ENCODE peak calls at places on chromosomes 13 and 19, in five cellular contexts. One of them, this sample, is unnamed.

GRCh38 chr19:34432797-34433196 is 4.6 kb downstream of the UBA2 start:
- DNase-seq in body of pancreas: no peak
- DNase-seq in cardiac muscle cell: peak
- DNase-seq in WTC11: no peak
- DNase-seq in IMR-90: no peak
- DNase-seq in this sample: no peak

GRCh38 chr19:13856530-13856929 is 20.4 kb upstream of the NANOS3 start:
- DNase-seq in body of pancreas: no peak
- DNase-seq in cardiac muscle cell: no peak
- DNase-seq in WTC11: no peak
- DNase-seq in IMR-90: no peak
- DNase-seq in this sample: no peak

GRCh38 chr13:46668302-46668720 is 115.3 kb downstream of the LRCH1 start:
- DNase-seq in body of pancreas: peak
- DNase-seq in cardiac muscle cell: no peak
- DNase-seq in WTC11: no peak
- DNase-seq in IMR-90: peak
- DNase-seq in this sample: peak

GRCh38 chr13:79398915-79399314 is 7.1 kb downstream of the RBM26 start:
- DNase-seq in body of pancreas: no peak
- DNase-seq in cardiac muscle cell: no peak
- DNase-seq in WTC11: no peak
- DNase-seq in IMR-90: peak
- DNase-seq in this sample: no peak

GRCh38 chr19:38970664-38971532 is 4.6 kb downstream of the FBXO17 start:
- DNase-seq in body of pancreas: no peak
- DNase-seq in cardiac muscle cell: no peak
- DNase-seq in WTC11: no peak
- DNase-seq in IMR-90: no peak
- DNase-seq in this sample: no peak

GRCh38 chr19:57803594-57804325 is 11.0 kb downstream of the ZNF552 start:
- DNase-seq in body of pancreas: no peak
- DNase-seq in cardiac muscle cell: peak
- DNase-seq in WTC11: peak
- DNase-seq in IMR-90: peak
- DNase-seq in this sample: peak

GRCh38 chr13:111099292-111099691 is 15.8 kb upstream of the ARHGEF7 start:
- DNase-seq in body of pancreas: no peak
- DNase-seq in cardiac muscle cell: no peak
- DNase-seq in WTC11: no peak
- DNase-seq in IMR-90: no peak
- DNase-seq in this sample: no peak

GRCh38 chr19:927044-927706 is 1.3 kb downstream of the ARID3A start:
- DNase-seq in body of pancreas: peak
- DNase-seq in cardiac muscle cell: peak
- DNase-seq in WTC11: peak
- DNase-seq in IMR-90: no peak
- DNase-seq in this sample: no peak

GRCh38 chr19:1237754-1238372 is at the start of gene CBARP:
- DNase-seq in body of pancreas: no peak
- DNase-seq in cardiac muscle cell: peak
- DNase-seq in WTC11: peak
- DNase-seq in IMR-90: no peak
- DNase-seq in this sample: no peak

GRCh38 chr19:36604656-36605100 is 435 bp upstream of the ZNF382 start:
- DNase-seq in body of pancreas: peak
- DNase-seq in cardiac muscle cell: peak
- DNase-seq in WTC11: peak
- DNase-seq in IMR-90: peak
- DNase-seq in this sample: peak

GRCh38 chr13:38223093-38223492 is 126.6 kb upstream of the UFM1 start:
- DNase-seq in body of pancreas: no peak
- DNase-seq in cardiac muscle cell: peak
- DNase-seq in WTC11: peak
- DNase-seq in IMR-90: peak
- DNase-seq in this sample: no peak

GRCh38 chr19:33133438-33134031 is 1.6 kb downstream of the WDR88 start:
- DNase-seq in body of pancreas: peak
- DNase-seq in cardiac muscle cell: no peak
- DNase-seq in WTC11: peak
- DNase-seq in IMR-90: no peak
- DNase-seq in this sample: no peak

GRCh38 chr13:104253063-104253680 is 1187.0 kb upstream of the SLC10A2 start:
- DNase-seq in body of pancreas: no peak
- DNase-seq in cardiac muscle cell: no peak
- DNase-seq in WTC11: no peak
- DNase-seq in IMR-90: no peak
- DNase-seq in this sample: no peak

GRCh38 chr13:80469841-80470378 is 129.0 kb upstream of the SPRY2 start:
- DNase-seq in body of pancreas: peak
- DNase-seq in cardiac muscle cell: no peak
- DNase-seq in WTC11: no peak
- DNase-seq in IMR-90: peak
- DNase-seq in this sample: peak

GRCh38 chr13:32443111-32443510 is 15.2 kb upstream of the N4BP2L1 start:
- DNase-seq in body of pancreas: peak
- DNase-seq in cardiac muscle cell: peak
- DNase-seq in WTC11: no peak
- DNase-seq in IMR-90: peak
- DNase-seq in this sample: no peak

GRCh38 chr19:48795855-48796142 is 15.0 kb downstream of the BCAT2 start:
- DNase-seq in body of pancreas: no peak
- DNase-seq in cardiac muscle cell: no peak
- DNase-seq in WTC11: no peak
- DNase-seq in IMR-90: no peak
- DNase-seq in this sample: no peak

GRCh38 chr13:35765941-35766340 is 289.5 kb upstream of the MAB21L1 start:
- DNase-seq in body of pancreas: no peak
- DNase-seq in cardiac muscle cell: no peak
- DNase-seq in WTC11: no peak
- DNase-seq in IMR-90: no peak
- DNase-seq in this sample: no peak

GRCh38 chr13:45863716-45864590 is 12.4 kb upstream of the SIAH3 start:
- DNase-seq in body of pancreas: no peak
- DNase-seq in cardiac muscle cell: no peak
- DNase-seq in WTC11: no peak
- DNase-seq in IMR-90: no peak
- DNase-seq in this sample: no peak

GRCh38 chr19:21697171-21697570 is 70.2 kb downstream of the ZNF100 start:
- DNase-seq in body of pancreas: no peak
- DNase-seq in cardiac muscle cell: no peak
- DNase-seq in WTC11: no peak
- DNase-seq in IMR-90: no peak
- DNase-seq in this sample: no peak

DNA sequence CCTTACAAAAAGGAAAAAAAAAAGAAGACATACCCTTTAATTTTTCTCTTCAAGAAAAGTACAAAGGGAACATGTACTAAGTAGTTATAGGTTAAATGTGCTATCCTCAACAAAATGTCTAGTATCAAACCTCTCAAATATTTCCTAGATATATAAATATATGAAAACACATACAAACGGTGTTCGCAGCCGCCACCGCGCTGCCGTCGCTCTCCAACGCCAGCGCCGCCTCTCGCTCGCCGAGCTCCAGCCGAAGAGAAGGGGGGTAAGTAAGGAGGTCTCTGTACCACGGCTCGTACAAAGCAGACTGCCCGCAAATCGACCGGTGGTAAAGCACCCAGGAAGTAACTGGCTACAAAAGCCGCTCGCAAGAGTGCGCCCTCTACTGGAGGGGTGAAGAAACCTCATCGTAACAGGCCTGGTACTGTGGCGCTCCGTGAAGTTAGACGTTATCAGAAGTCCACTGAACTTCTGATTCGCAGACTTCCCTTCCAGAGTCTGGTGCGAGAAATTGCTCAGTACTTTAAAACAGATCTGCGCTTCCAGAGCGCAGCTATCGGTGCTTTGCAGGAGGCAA is 192.1 kb downstream of the DACH1 start:
- DNase-seq in body of pancreas: no peak
- DNase-seq in cardiac muscle cell: no peak
- DNase-seq in WTC11: peak
- DNase-seq in IMR-90: no peak
- DNase-seq in this sample: no peak
- TF ChIP-seq CTCF in body of pancreas: no peak
- TF ChIP-seq CTCF in cardiac muscle cell: no peak
- TF ChIP-seq CTCF in WTC11: peak
- TF ChIP-seq CTCF in IMR-90: no peak
- TF ChIP-seq CTCF in this sample: no peak

GRCh38 chr13:67351114-67351513 is 121.0 kb upstream of the PCDH9 start:
- DNase-seq in body of pancreas: no peak
- DNase-seq in cardiac muscle cell: no peak
- DNase-seq in WTC11: no peak
- DNase-seq in IMR-90: no peak
- DNase-seq in this sample: no peak

GRCh38 chr13:67353031-67353430 is 122.9 kb upstream of the PCDH9 start:
- DNase-seq in body of pancreas: no peak
- DNase-seq in cardiac muscle cell: no peak
- DNase-seq in WTC11: no peak
- DNase-seq in IMR-90: no peak
- DNase-seq in this sample: no peak

GRCh38 chr13:67353891-67354459 is 123.8 kb upstream of the PCDH9 start:
- DNase-seq in body of pancreas: no peak
- DNase-seq in cardiac muscle cell: peak
- DNase-seq in WTC11: no peak
- DNase-seq in IMR-90: peak
- DNase-seq in this sample: no peak

GRCh38 chr13:67351915-67352314 is 121.8 kb upstream of the PCDH9 start:
- DNase-seq in body of pancreas: no peak
- DNase-seq in cardiac muscle cell: no peak
- DNase-seq in WTC11: no peak
- DNase-seq in IMR-90: peak
- DNase-seq in this sample: no peak

DNA sequence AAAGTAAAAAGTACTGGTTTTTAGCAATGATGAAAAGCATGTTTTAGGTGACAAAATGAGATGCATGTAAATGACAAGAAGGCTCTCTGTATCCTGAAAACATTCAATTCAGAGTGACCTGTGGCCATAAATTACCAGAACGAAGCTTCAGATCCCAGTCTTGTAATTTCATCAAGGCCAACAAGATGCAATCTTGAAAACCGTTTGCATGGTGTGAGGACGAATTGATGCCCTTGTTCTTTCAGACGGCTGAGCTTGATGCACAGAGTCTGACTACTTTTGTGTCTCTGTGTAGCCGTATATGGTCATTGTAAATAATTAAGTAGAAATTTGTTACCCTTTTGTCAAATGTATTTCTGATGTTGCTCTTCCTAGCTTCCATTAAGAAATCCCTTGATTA is 125.7 kb upstream of the PCDH9 start:
- DNase-seq in body of pancreas: no peak
- DNase-seq in cardiac muscle cell: no peak
- DNase-seq in WTC11: no peak
- DNase-seq in IMR-90: no peak
- DNase-seq in this sample: no peak
- TF ChIP-seq CTCF in body of pancreas: no peak
- TF ChIP-seq CTCF in cardiac muscle cell: no peak
- TF ChIP-seq CTCF in WTC11: no peak
- TF ChIP-seq CTCF in IMR-90: no peak
- TF ChIP-seq CTCF in this sample: no peak

GRCh38 chr19:6423499-6424189 is 967 bp downstream of the KHSRP start:
- DNase-seq in body of pancreas: peak
- DNase-seq in cardiac muscle cell: peak
- DNase-seq in WTC11: peak
- DNase-seq in IMR-90: peak
- DNase-seq in this sample: peak

GRCh38 chr19:6424190-6424938 is at the start of gene KHSRP:
- DNase-seq in body of pancreas: no peak
- DNase-seq in cardiac muscle cell: peak
- DNase-seq in WTC11: no peak
- DNase-seq in IMR-90: no peak
- DNase-seq in this sample: no peak

GRCh38 chr19:6427131-6427530 is 2.5 kb upstream of the KHSRP start:
- DNase-seq in body of pancreas: no peak
- DNase-seq in cardiac muscle cell: no peak
- DNase-seq in WTC11: no peak
- DNase-seq in IMR-90: no peak
- DNase-seq in this sample: no peak

GRCh38 chr19:6424939-6425731 is 524 bp upstream of the KHSRP start:
- DNase-seq in body of pancreas: peak
- DNase-seq in cardiac muscle cell: peak
- DNase-seq in WTC11: peak
- DNase-seq in IMR-90: peak
- DNase-seq in this sample: peak

DNA sequence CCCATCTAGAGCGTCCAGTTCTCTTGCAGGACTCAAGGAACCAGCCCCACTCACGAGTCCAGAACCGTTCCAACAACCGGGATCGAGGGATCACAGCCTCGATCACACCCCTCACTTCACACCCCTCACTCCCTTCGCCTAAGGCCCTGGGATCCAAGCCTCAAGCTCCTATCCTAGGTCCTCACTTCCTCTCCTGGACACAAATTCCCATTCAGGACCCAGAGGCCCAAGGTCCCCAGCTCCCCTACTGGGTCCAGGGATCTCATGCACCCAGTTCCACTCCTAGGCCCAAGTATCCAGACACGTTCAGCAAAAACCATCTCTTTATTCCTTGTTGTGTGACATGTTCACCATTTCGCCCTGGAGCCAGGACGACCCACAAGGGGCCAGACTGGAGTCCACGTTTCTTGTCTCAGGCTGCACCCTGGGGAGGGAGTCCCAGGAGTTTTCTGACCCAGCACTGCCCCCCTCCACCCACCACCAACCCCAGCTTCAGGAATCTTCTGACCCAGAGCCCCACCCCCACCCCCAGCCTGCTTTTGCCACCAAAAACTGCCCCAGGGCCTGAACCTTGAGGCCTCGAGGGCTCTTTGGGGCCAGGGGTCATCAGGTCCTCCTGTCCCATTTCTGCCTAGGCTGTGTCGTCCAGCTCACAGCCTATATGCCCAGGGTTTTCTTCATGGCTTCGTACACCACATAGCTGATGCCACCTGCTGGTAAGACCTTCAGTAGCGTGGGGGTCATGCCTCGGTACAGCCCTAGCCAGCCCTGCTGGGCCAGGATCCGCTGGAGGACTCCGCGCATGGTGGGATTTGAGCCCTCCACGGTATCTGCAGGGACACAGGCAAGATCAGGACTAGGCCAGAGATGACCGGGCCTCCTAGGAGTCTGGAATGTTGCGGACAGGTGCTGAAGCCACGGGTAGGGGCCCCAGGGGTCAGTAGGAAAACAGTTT is 1.4 kb upstream of the KHSRP start:
- DNase-seq in body of pancreas: no peak
- DNase-seq in cardiac muscle cell: no peak
- DNase-seq in WTC11: no peak
- DNase-seq in IMR-90: no peak
- DNase-seq in this sample: peak
- TF ChIP-seq CTCF in body of pancreas: no peak
- TF ChIP-seq CTCF in cardiac muscle cell: no peak
- TF ChIP-seq CTCF in WTC11: no peak
- TF ChIP-seq CTCF in IMR-90: no peak
- TF ChIP-seq CTCF in this sample: no peak

DNA sequence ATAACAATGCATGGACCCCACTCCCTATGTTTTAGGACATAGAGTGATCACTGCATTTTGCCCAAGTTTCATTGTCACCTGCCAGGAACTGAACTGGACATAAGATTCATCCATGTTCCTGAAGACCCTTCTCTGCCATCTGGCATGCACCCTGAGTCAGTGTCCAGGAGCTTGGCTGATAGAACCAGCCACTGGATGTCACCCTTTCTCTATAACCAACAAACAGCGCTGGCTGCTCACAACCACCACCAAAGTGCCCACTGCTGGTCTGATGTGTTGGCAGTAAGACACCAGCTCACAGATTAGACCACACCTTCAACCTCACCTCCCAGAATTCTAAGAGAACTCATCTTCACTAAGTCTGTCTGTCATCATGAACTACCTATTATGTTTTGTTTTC is 333.4 kb downstream of the ITGBL1 start:
- DNase-seq in body of pancreas: peak
- DNase-seq in cardiac muscle cell: peak
- DNase-seq in WTC11: peak
- DNase-seq in IMR-90: peak
- DNase-seq in this sample: no peak
- TF ChIP-seq CTCF in body of pancreas: no peak
- TF ChIP-seq CTCF in cardiac muscle cell: no peak
- TF ChIP-seq CTCF in WTC11: no peak
- TF ChIP-seq CTCF in IMR-90: peak
- TF ChIP-seq CTCF in this sample: no peak

This sample was measured in mucosa of descending colon.